ENCODE peak calls at places on chromosomes 6 and 20, in eight cellular contexts. V, C, R, P, A, T, Z and G are unnamed samples.

GRCh38 chr6:46484081-46484820 is 7.0 kb downstream of the RCAN2 start:
- DNase-seq in V (no peak), C (no peak), R (no peak), P (no peak), A (no peak), T (no peak), Z (no peak), G (no peak)

GRCh38 chr20:64080813-64081619 is 1.1 kb downstream of the OPRL1 start:
- DNase-seq in V (no peak), C (no peak), R (no peak), P (no peak), A (no peak), T (no peak), Z (no peak), G (no peak)

GRCh38 chr6:53373638-53374037 is 24.9 kb upstream of the ELOVL5 start:
- DNase-seq in V (no peak), C (no peak), R (no peak), P (no peak), A (no peak), T (no peak), Z (no peak), G (no peak)

GRCh38 chr20:44730441-44730840 is 15.2 kb upstream of the KCNK15 start:
- DNase-seq in V (no peak), C (peak), R (peak), P (peak), A (no peak), T (no peak), Z (no peak), G (no peak)

GRCh38 chr6:145544031-145544430 is 191.3 kb downstream of the EPM2A start:
- DNase-seq in V (no peak), C (peak), R (peak), P (peak), A (no peak), T (no peak), Z (no peak), G (no peak)

GRCh38 chr6:41965429-41966213 is 24.0 kb upstream of the CCND3 start:
- DNase-seq in V (peak), C (no peak), R (no peak), P (no peak), A (no peak), T (no peak), Z (no peak), G (peak)

GRCh38 chr6:130967502-130968469 is 95.3 kb downstream of the EPB41L2 start:
- DNase-seq in V (no peak), C (no peak), R (peak), P (no peak), A (no peak), T (no peak), Z (no peak), G (no peak)

GRCh38 chr6:56759521-56759920 is 116.8 kb upstream of the DST start:
- DNase-seq in V (no peak), C (no peak), R (no peak), P (no peak), A (no peak), T (no peak), Z (no peak), G (peak)

GRCh38 chr20:59300341-59301081 is at the start of gene EDN3:
- DNase-seq in V (no peak), C (no peak), R (no peak), P (no peak), A (no peak), T (no peak), Z (no peak), G (no peak)

GRCh38 chr6:3743541-3743940 is 8.0 kb downstream of the PXDC1 start:
- DNase-seq in V (no peak), C (no peak), R (no peak), P (no peak), A (no peak), T (no peak), Z (no peak), G (no peak)

GRCh38 chr6:134171517-134171916 is 119.1 kb upstream of the SLC2A12 start:
- DNase-seq in V (no peak), C (no peak), R (peak), P (no peak), A (no peak), T (no peak), Z (no peak), G (no peak)

GRCh38 chr6:10316327-10316726 is 98.5 kb downstream of the TFAP2A start:
- DNase-seq in V (no peak), C (peak), R (peak), P (no peak), A (no peak), T (no peak), Z (no peak), G (no peak)

GRCh38 chr20:34365765-34366213 is 2.7 kb downstream of the ITCH start:
- DNase-seq in V (peak), C (no peak), R (no peak), P (no peak), A (no peak), T (no peak), Z (no peak), G (no peak)

GRCh38 chr6:25359191-25359861 is 80.2 kb downstream of the CARMIL1 start:
- DNase-seq in V (no peak), C (peak), R (peak), P (no peak), A (peak), T (no peak), Z (peak), G (peak)

GRCh38 chr6:137172734-137173431 is 561 bp downstream of the IL22RA2 start:
- DNase-seq in V (no peak), C (no peak), R (no peak), P (no peak), A (no peak), T (no peak), Z (no peak), G (no peak)

GRCh38 chr6:7073082-7073783 is 34.5 kb upstream of the RREB1 start:
- DNase-seq in V (no peak), C (no peak), R (no peak), P (no peak), A (no peak), T (no peak), Z (no peak), G (no peak)

GRCh38 chr6:57182017-57182432 is 9.9 kb downstream of the BAG2 start:
- DNase-seq in V (no peak), C (no peak), R (no peak), P (no peak), A (no peak), T (no peak), Z (no peak), G (no peak)

GRCh38 chr6:80622641-80623040 is 516.2 kb downstream of the BCKDHB start:
- DNase-seq in V (no peak), C (peak), R (no peak), P (no peak), A (no peak), T (no peak), Z (no peak), G (no peak)

GRCh38 chr20:11987526-11987925 is 69.8 kb downstream of the BTBD3 start:
- DNase-seq in V (no peak), C (no peak), R (no peak), P (no peak), A (no peak), T (no peak), Z (no peak), G (no peak)